ENCODE peak calls at places on chromosomes 3 and 15, in four cellular contexts. N, I, S and P are unnamed samples.
A peak's percentile ranks its signal among the peaks of the same experiment; 100 is the strongest.

GRCh38 chr3:178352300-178353021 is 183.8 kb upstream of the KCNMB2 start:
- DNase-seq in N (no peak), I (no peak), S (peak; percentile 34), P (no peak)

GRCh38 chr3:88433572-88433971 is 283.8 kb downstream of the C3orf38 start:
- DNase-seq in S (no peak), I (no peak), N (peak; percentile 83), P (no peak)

GRCh38 chr3:9079674-9080073 is 116.4 kb upstream of the RAD18 start:
- DNase-seq in I (no peak), N (no peak), S (no peak), P (no peak)

GRCh38 chr3:146817705-146818104 is 212.6 kb upstream of the PLSCR5 start:
- DNase-seq in N (no peak), I (no peak), S (peak; percentile 22), P (no peak)

GRCh38 chr3:41199866-41200668 is 762 bp downstream of the CTNNB1 start:
- DNase-seq in I (peak; percentile 77), S (peak; percentile 64), N (peak; percentile 36), P (no peak)

GRCh38 chr15:57496946-57497944 is 94.5 kb upstream of the MYZAP start:
- DNase-seq in I (peak; percentile 64), S (no peak), N (no peak), P (no peak)

GRCh38 chr15:77819271-77819806 is 186.6 kb upstream of the LINGO1 start:
- DNase-seq in N (no peak), I (peak; percentile 66), S (peak; percentile 71), P (no peak)

GRCh38 chr15:60507596-60508424 is 28.9 kb upstream of the ICE2 start:
- DNase-seq in I (peak; percentile 70), S (peak; percentile 51), N (peak; percentile 82), P (no peak)

GRCh38 chr3:10707089-10707983 is 108.7 kb upstream of the SLC6A11 start:
- DNase-seq in N (no peak), S (peak; percentile 58), I (peak; percentile 83), P (no peak)

GRCh38 chr3:126934149-126934548 is 48.8 kb upstream of the PLXNA1 start:
- DNase-seq in N (no peak), I (peak; percentile 81), S (peak; percentile 36), P (no peak)

GRCh38 chr3:171906951-171907676 is 64.0 kb downstream of the TMEM212 start:
- DNase-seq in I (no peak), S (no peak), N (no peak), P (no peak)

GRCh38 chr15:62758126-62758951 is 284.2 kb upstream of the TPM1 start:
- DNase-seq in I (no peak), S (peak; percentile 72), N (no peak), P (no peak)

GRCh38 chr3:25903371-25903770 is 113.5 kb downstream of the OXSM start:
- DNase-seq in S (no peak), I (no peak), N (no peak), P (no peak)

GRCh38 chr15:39817892-39818291 is 35.3 kb upstream of the FSIP1 start:
- DNase-seq in I (no peak), S (no peak), N (no peak), P (no peak)

GRCh38 chr15:33068531-33068990 is 126.0 kb downstream of the FMN1 start:
- DNase-seq in S (peak; percentile 26), I (peak; percentile 70), N (peak; percentile 71), P (no peak)

GRCh38 chr3:189342811-189343210 is 171.0 kb downstream of the TPRG1 start:
- DNase-seq in S (no peak), N (no peak), I (no peak), P (no peak)

GRCh38 chr3:119600732-119601131 is 3.0 kb downstream of the PLA1A start:
- DNase-seq in S (peak; percentile 66), I (peak; percentile 90), N (no peak), P (no peak)

GRCh38 chr3:125061170-125061569 is 5.4 kb upstream of the HEG1 start:
- DNase-seq in I (peak; percentile 41), S (no peak), N (no peak), P (peak; percentile 76)

GRCh38 chr15:55108858-55109518 is 87.8 kb downstream of the RSL24D1 start:
- DNase-seq in N (peak; percentile 76), I (peak; percentile 91), S (peak; percentile 56), P (no peak)

GRCh38 chr3:33440328-33440577 is at the start of gene UBP1:
- DNase-seq in I (no peak), N (no peak), S (peak; percentile 100), P (no peak)

GRCh38 chr3:69791111-69791510 is 51.8 kb downstream of the MITF start:
- DNase-seq in N (no peak), S (no peak), I (no peak), P (peak; percentile 88)

GRCh38 chr15:49096090-49096750 is 50.0 kb upstream of the SECISBP2L start:
- DNase-seq in I (no peak), S (no peak), N (no peak), P (no peak)

GRCh38 chr3:51283421-51283820 is 101.7 kb upstream of the MANF start:
- DNase-seq in N (no peak), S (no peak), I (no peak), P (no peak)

GRCh38 chr3:149448331-149448831 is 26.1 kb upstream of the TM4SF4 start:
- DNase-seq in I (no peak), N (no peak), S (no peak), P (no peak)

GRCh38 chr15:68389936-68390790 is 41.8 kb downstream of the ITGA11 start:
- DNase-seq in N (no peak), I (peak; percentile 49), S (no peak), P (peak; percentile 12)

GRCh38 chr3:45273681-45274515 is 47.8 kb upstream of the TMEM158 start:
- DNase-seq in S (no peak), I (peak; percentile 50), N (no peak), P (no peak)

GRCh38 chr3:183400352-183400751 is 28.1 kb downstream of the MCF2L2 start:
- DNase-seq in S (peak; percentile 79), I (peak; percentile 67), N (no peak), P (no peak)

GRCh38 chr15:70974004-70974832 is 81.6 kb downstream of the LRRC49 start:
- DNase-seq in I (no peak), S (peak; percentile 9), N (peak; percentile 24), P (no peak)

GRCh38 chr15:69666441-69666882 is 213.8 kb downstream of the RPLP1 start:
- DNase-seq in N (no peak), I (no peak), S (no peak), P (no peak)

GRCh38 chr3:133996251-133996661 is 33.5 kb downstream of the SLCO2A1 start:
- DNase-seq in N (no peak), S (peak; percentile 50), I (peak; percentile 72), P (no peak)

GRCh38 chr3:60579734-60580133 is 671.5 kb downstream of the FHIT start:
- DNase-seq in N (no peak), S (no peak), I (no peak), P (no peak)

GRCh38 chr15:91589360-91589759 is 264.1 kb upstream of the SLCO3A1 start:
- DNase-seq in I (no peak), N (no peak), S (no peak), P (no peak)

GRCh38 chr15:91584895-91585294 is 268.6 kb upstream of the SLCO3A1 start:
- DNase-seq in I (no peak), S (no peak), N (no peak), P (no peak)

DNA sequence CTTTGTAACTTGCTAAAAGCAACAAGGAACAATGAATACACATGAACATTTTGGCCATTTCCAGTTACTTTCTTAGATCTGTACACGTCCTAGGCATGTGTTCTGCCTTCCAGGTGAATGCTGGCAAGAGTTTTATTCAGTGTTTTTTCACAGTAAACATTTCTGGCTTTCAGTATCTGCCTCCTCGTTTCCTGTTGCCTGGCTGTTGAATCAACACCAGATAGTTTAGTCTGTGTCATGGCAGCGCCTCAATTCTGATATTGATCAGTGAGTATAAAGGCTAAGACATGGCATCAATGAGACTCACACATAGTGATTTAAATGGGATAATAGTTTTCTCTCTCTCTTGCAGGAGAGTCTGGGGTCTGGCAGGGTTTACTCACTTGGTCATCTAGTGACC is 267.0 kb upstream of the SLCO3A1 start:
- DNase-seq in S (no peak), N (no peak), I (no peak), P (no peak)
- H3K27ac ChIP-seq in S (no peak overlapping the region), N (no peak overlapping the region), I (no peak overlapping the region), P (no peak overlapping the region)

GRCh38 chr3:115513411-115513800 is 109.9 kb upstream of the GAP43 start:
- DNase-seq in N (no peak), I (no peak), S (no peak), P (no peak)
- H3K4me3 ChIP-seq in N (no peak overlapping the region), I (peak overlapping the region; percentile 80), S (peak overlapping the region; percentile 59), P (peak overlapping the region; percentile 48)

GRCh38 chr15:42215854-42216829 is 8.0 kb upstream of the VPS39 start:
- DNase-seq in S (no peak), I (no peak), N (no peak), P (no peak)

GRCh38 chr15:42213481-42213880 is 5.4 kb upstream of the VPS39 start:
- DNase-seq in I (no peak), S (no peak), N (no peak), P (no peak)

GRCh38 chr15:42214600-42214999 is 6.5 kb upstream of the VPS39 start:
- DNase-seq in S (no peak), N (no peak), I (no peak), P (no peak)

GRCh38 chr15:42220216-42220615 is 12.1 kb upstream of the VPS39 start:
- DNase-seq in I (no peak), S (no peak), N (no peak), P (no peak)

DNA sequence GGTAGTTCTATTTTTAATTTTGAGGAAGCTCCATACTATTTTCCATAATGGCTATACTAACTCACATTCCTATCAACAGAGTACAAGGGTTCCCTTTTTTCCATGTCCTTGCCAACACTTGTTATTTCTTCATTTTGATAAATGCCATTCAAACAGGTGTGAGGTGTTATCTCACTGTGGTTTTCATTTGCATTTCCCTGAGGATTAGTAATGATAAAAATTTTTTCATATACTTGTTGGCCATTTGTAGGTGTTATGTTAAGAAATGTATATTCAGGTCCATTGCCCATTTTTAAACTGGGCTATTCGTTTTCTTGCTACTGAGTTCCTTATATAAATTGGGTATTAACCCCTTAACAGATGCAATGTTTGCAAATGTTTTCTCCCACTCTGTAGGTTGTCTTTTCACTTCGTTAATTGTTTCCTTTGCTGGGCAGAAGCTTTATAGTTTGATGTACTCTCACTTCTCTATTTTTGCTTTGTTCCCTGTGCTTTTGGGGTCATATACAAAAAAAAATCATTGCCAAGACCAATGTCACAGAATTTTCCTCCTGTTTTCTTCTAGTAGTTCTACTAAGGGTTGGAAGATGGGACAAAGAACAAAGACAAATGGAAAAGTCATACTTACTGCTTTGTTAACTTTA is 11.0 kb upstream of the VPS39 start:
- DNase-seq in I (no peak), N (no peak), S (no peak), P (no peak)
- H3K27ac ChIP-seq in I (no peak overlapping the region), N (no peak overlapping the region), S (no peak overlapping the region), P (no peak overlapping the region)

DNA sequence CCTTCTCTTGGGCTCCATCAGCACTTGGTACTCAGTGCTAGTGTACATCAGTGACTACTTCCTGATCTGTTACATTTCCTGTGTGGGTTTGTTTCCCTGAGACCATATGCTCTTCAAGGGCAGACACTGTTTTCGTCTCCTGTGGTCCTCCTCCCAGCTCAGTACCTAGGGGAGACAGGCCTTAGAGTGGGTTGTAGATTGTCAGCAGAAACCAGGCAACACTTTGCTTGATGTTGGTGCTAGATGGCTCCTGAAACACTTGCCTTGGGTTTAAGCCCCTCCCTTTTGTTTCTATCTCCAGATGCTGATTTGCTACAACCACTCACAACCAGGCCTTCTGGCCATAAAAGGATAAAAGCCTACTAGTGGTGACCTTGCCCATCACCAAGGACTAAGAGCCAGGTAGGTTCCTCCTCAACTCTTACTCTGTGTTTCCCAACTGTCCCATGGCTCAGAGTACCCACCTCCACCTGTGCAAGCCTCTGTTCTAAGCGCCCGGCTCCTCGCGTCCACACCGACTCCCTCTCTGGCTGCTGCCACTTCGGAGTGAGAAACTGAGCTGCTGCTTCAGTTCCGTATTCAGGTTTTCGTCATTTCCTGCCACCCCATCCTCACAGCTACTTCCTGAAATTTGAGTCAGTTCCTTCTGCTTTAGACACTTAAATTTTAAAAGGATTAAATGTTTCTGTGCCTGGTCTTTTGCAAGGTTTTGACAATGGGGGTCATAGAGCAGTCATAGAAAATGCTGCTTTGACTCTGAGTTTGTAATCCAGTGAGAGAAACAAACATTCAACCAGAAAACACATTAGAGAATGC is at the start of gene HCLS1:
- DNase-seq in S (no peak), I (no peak), N (peak; percentile 88), P (no peak)
- H3K4me3 ChIP-seq in S (no peak within 1 kb of the TSS), I (no peak within 1 kb of the TSS), N (peak within 1 kb of the TSS; percentile 74), P (no peak within 1 kb of the TSS)